ENCODE peak calls at places on chromosomes 3 and 15, in eight cellular contexts. One of them, this sample, is unnamed.

GRCh38 chr3:172709776-172710708 is 825 bp downstream of the NCEH1 start:
- DNase-seq in right lobe of liver: peak
- DNase-seq in K562: no peak
- DNase-seq in ovary: peak
- DNase-seq in endothelial cell of umbilical vein: peak
- DNase-seq in stomach: peak
- DNase-seq in gastrocnemius medialis: peak
- DNase-seq in sigmoid colon: peak
- DNase-seq in this sample: peak

GRCh38 chr3:148797822-148798221 is 29.8 kb upstream of the CPB1 start:
- DNase-seq in right lobe of liver: no peak
- DNase-seq in K562: no peak
- DNase-seq in ovary: no peak
- DNase-seq in endothelial cell of umbilical vein: no peak
- DNase-seq in stomach: no peak
- DNase-seq in gastrocnemius medialis: no peak
- DNase-seq in sigmoid colon: no peak
- DNase-seq in this sample: no peak

GRCh38 chr3:177567833-177568232 is 370.6 kb upstream of the TBL1XR1 start:
- DNase-seq in right lobe of liver: no peak
- DNase-seq in K562: no peak
- DNase-seq in ovary: no peak
- DNase-seq in endothelial cell of umbilical vein: no peak
- DNase-seq in stomach: no peak
- DNase-seq in gastrocnemius medialis: no peak
- DNase-seq in sigmoid colon: no peak
- DNase-seq in this sample: no peak

GRCh38 chr3:12340506-12340905 is 51.6 kb downstream of the PPARG start:
- DNase-seq in right lobe of liver: no peak
- DNase-seq in K562: no peak
- DNase-seq in ovary: no peak
- DNase-seq in endothelial cell of umbilical vein: no peak
- DNase-seq in stomach: no peak
- DNase-seq in gastrocnemius medialis: no peak
- DNase-seq in sigmoid colon: no peak
- DNase-seq in this sample: no peak

GRCh38 chr3:94413721-94414106 is 350.9 kb downstream of the NSUN3 start:
- DNase-seq in right lobe of liver: no peak
- DNase-seq in K562: no peak
- DNase-seq in ovary: no peak
- DNase-seq in endothelial cell of umbilical vein: no peak
- DNase-seq in stomach: no peak
- DNase-seq in gastrocnemius medialis: no peak
- DNase-seq in sigmoid colon: no peak
- DNase-seq in this sample: no peak

GRCh38 chr3:159548675-159549335 is 439.8 kb upstream of the IL12A start:
- DNase-seq in right lobe of liver: no peak
- DNase-seq in K562: no peak
- DNase-seq in ovary: no peak
- DNase-seq in endothelial cell of umbilical vein: no peak
- DNase-seq in stomach: no peak
- DNase-seq in gastrocnemius medialis: no peak
- DNase-seq in sigmoid colon: no peak
- DNase-seq in this sample: no peak

GRCh38 chr15:43153269-43153668 is 19.9 kb downstream of the TMEM62 start:
- DNase-seq in right lobe of liver: no peak
- DNase-seq in K562: no peak
- DNase-seq in ovary: no peak
- DNase-seq in endothelial cell of umbilical vein: no peak
- DNase-seq in stomach: no peak
- DNase-seq in gastrocnemius medialis: no peak
- DNase-seq in sigmoid colon: no peak
- DNase-seq in this sample: no peak

GRCh38 chr15:94206463-94207167 is 24.7 kb upstream of the MCTP2 start:
- DNase-seq in right lobe of liver: no peak
- DNase-seq in K562: no peak
- DNase-seq in ovary: no peak
- DNase-seq in endothelial cell of umbilical vein: no peak
- DNase-seq in stomach: no peak
- DNase-seq in gastrocnemius medialis: no peak
- DNase-seq in sigmoid colon: no peak
- DNase-seq in this sample: no peak

GRCh38 chr3:104411760-104412159 is 954.9 kb upstream of the ALCAM start:
- DNase-seq in right lobe of liver: no peak
- DNase-seq in K562: no peak
- DNase-seq in ovary: no peak
- DNase-seq in endothelial cell of umbilical vein: no peak
- DNase-seq in stomach: no peak
- DNase-seq in gastrocnemius medialis: no peak
- DNase-seq in sigmoid colon: no peak
- DNase-seq in this sample: no peak

GRCh38 chr3:177538064-177538742 is 340.9 kb upstream of the TBL1XR1 start:
- DNase-seq in right lobe of liver: no peak
- DNase-seq in K562: no peak
- DNase-seq in ovary: peak
- DNase-seq in endothelial cell of umbilical vein: peak
- DNase-seq in stomach: no peak
- DNase-seq in gastrocnemius medialis: peak
- DNase-seq in sigmoid colon: no peak
- DNase-seq in this sample: no peak

GRCh38 chr3:168307893-168308292 is 212.2 kb upstream of the GOLIM4 start:
- DNase-seq in right lobe of liver: no peak
- DNase-seq in K562: no peak
- DNase-seq in ovary: no peak
- DNase-seq in endothelial cell of umbilical vein: no peak
- DNase-seq in stomach: no peak
- DNase-seq in gastrocnemius medialis: no peak
- DNase-seq in sigmoid colon: no peak
- DNase-seq in this sample: no peak

GRCh38 chr15:27025411-27026051 is 54.5 kb downstream of the GABRG3 start:
- DNase-seq in right lobe of liver: no peak
- DNase-seq in K562: no peak
- DNase-seq in ovary: no peak
- DNase-seq in endothelial cell of umbilical vein: no peak
- DNase-seq in stomach: no peak
- DNase-seq in gastrocnemius medialis: no peak
- DNase-seq in sigmoid colon: no peak
- DNase-seq in this sample: no peak

GRCh38 chr3:133926736-133927542 is 31.3 kb upstream of the RAB6B start:
- DNase-seq in right lobe of liver: no peak
- DNase-seq in K562: peak
- DNase-seq in ovary: no peak
- DNase-seq in endothelial cell of umbilical vein: peak
- DNase-seq in stomach: no peak
- DNase-seq in gastrocnemius medialis: no peak
- DNase-seq in sigmoid colon: no peak
- DNase-seq in this sample: no peak

GRCh38 chr3:139099968-139100817 is 55.5 kb upstream of the PRR23C start:
- DNase-seq in right lobe of liver: no peak
- DNase-seq in K562: no peak
- DNase-seq in ovary: no peak
- DNase-seq in endothelial cell of umbilical vein: no peak
- DNase-seq in stomach: no peak
- DNase-seq in gastrocnemius medialis: no peak
- DNase-seq in sigmoid colon: no peak
- DNase-seq in this sample: peak

GRCh38 chr3:2635511-2635910 is 474.7 kb downstream of the IL5RA start:
- DNase-seq in right lobe of liver: no peak
- DNase-seq in K562: no peak
- DNase-seq in ovary: no peak
- DNase-seq in endothelial cell of umbilical vein: no peak
- DNase-seq in stomach: no peak
- DNase-seq in gastrocnemius medialis: no peak
- DNase-seq in sigmoid colon: no peak
- DNase-seq in this sample: no peak

GRCh38 chr3:186882881-186883685 is 40.6 kb downstream of the ADIPOQ start:
- DNase-seq in right lobe of liver: no peak
- DNase-seq in K562: peak
- DNase-seq in ovary: no peak
- DNase-seq in endothelial cell of umbilical vein: peak
- DNase-seq in stomach: no peak
- DNase-seq in gastrocnemius medialis: no peak
- DNase-seq in sigmoid colon: no peak
- DNase-seq in this sample: no peak

GRCh38 chr3:179949869-179950268 is 86.9 kb downstream of the PEX5L start:
- DNase-seq in right lobe of liver: no peak
- DNase-seq in K562: no peak
- DNase-seq in ovary: no peak
- DNase-seq in endothelial cell of umbilical vein: no peak
- DNase-seq in stomach: no peak
- DNase-seq in gastrocnemius medialis: no peak
- DNase-seq in sigmoid colon: no peak
- DNase-seq in this sample: no peak

GRCh38 chr15:95196176-95196915 is 965.0 kb downstream of the MCTP2 start:
- DNase-seq in right lobe of liver: no peak
- DNase-seq in K562: no peak
- DNase-seq in ovary: no peak
- DNase-seq in endothelial cell of umbilical vein: no peak
- DNase-seq in stomach: no peak
- DNase-seq in gastrocnemius medialis: no peak
- DNase-seq in sigmoid colon: no peak
- DNase-seq in this sample: no peak

GRCh38 chr3:49164983-49165720 is 979 bp downstream of the CCDC71 start:
- DNase-seq in right lobe of liver: no peak
- DNase-seq in K562: no peak
- DNase-seq in ovary: no peak
- DNase-seq in endothelial cell of umbilical vein: no peak
- DNase-seq in stomach: no peak
- DNase-seq in gastrocnemius medialis: no peak
- DNase-seq in sigmoid colon: no peak
- DNase-seq in this sample: no peak

GRCh38 chr15:41258706-41259471 is 27.8 kb downstream of the CHP1 start:
- DNase-seq in right lobe of liver: no peak
- DNase-seq in K562: no peak
- DNase-seq in ovary: no peak
- DNase-seq in endothelial cell of umbilical vein: no peak
- DNase-seq in stomach: peak
- DNase-seq in gastrocnemius medialis: no peak
- DNase-seq in sigmoid colon: no peak
- DNase-seq in this sample: peak

GRCh38 chr15:41259546-41260189 is 28.6 kb downstream of the CHP1 start:
- DNase-seq in right lobe of liver: peak
- DNase-seq in K562: no peak
- DNase-seq in ovary: no peak
- DNase-seq in endothelial cell of umbilical vein: no peak
- DNase-seq in stomach: peak
- DNase-seq in gastrocnemius medialis: no peak
- DNase-seq in sigmoid colon: no peak
- DNase-seq in this sample: peak

GRCh38 chr15:41269887-41270286 is 38.8 kb downstream of the CHP1 start:
- DNase-seq in right lobe of liver: no peak
- DNase-seq in K562: no peak
- DNase-seq in ovary: no peak
- DNase-seq in endothelial cell of umbilical vein: no peak
- DNase-seq in stomach: no peak
- DNase-seq in gastrocnemius medialis: no peak
- DNase-seq in sigmoid colon: no peak
- DNase-seq in this sample: peak

GRCh38 chr15:41262571-41262970 is 31.5 kb downstream of the CHP1 start:
- DNase-seq in right lobe of liver: no peak
- DNase-seq in K562: no peak
- DNase-seq in ovary: no peak
- DNase-seq in endothelial cell of umbilical vein: no peak
- DNase-seq in stomach: no peak
- DNase-seq in gastrocnemius medialis: no peak
- DNase-seq in sigmoid colon: no peak
- DNase-seq in this sample: no peak

GRCh38 chr15:41263891-41264351 is 32.9 kb downstream of the CHP1 start:
- DNase-seq in right lobe of liver: no peak
- DNase-seq in K562: no peak
- DNase-seq in ovary: no peak
- DNase-seq in endothelial cell of umbilical vein: no peak
- DNase-seq in stomach: no peak
- DNase-seq in gastrocnemius medialis: peak
- DNase-seq in sigmoid colon: no peak
- DNase-seq in this sample: peak
- H3K4me3 ChIP-seq in right lobe of liver: no peak
- H3K4me3 ChIP-seq in K562: no peak
- H3K4me3 ChIP-seq in ovary: no peak
- H3K4me3 ChIP-seq in endothelial cell of umbilical vein: no peak
- H3K4me3 ChIP-seq in stomach: no peak
- H3K4me3 ChIP-seq in gastrocnemius medialis: no peak
- H3K4me3 ChIP-seq in sigmoid colon: no peak
- H3K4me3 ChIP-seq in this sample: no peak

GRCh38 chr15:48975713-48976419 is 12.1 kb upstream of the SHC4 start:
- DNase-seq in right lobe of liver: peak
- DNase-seq in K562: peak
- DNase-seq in ovary: peak
- DNase-seq in endothelial cell of umbilical vein: peak
- DNase-seq in stomach: peak
- DNase-seq in gastrocnemius medialis: peak
- DNase-seq in sigmoid colon: peak
- DNase-seq in this sample: peak
- TF ChIP-seq POLR2A in right lobe of liver: peak
- TF ChIP-seq POLR2A in K562: peak
- TF ChIP-seq POLR2A in ovary: no peak
- TF ChIP-seq POLR2A in endothelial cell of umbilical vein: no peak
- TF ChIP-seq POLR2A in stomach: no peak
- TF ChIP-seq POLR2A in gastrocnemius medialis: no peak
- TF ChIP-seq POLR2A in sigmoid colon: no peak
- TF ChIP-seq POLR2A in this sample: no peak

GRCh38 chr15:84022516-84022915 is 213.1 kb upstream of the GOLGA6L4 start:
- DNase-seq in right lobe of liver: no peak
- DNase-seq in K562: no peak
- DNase-seq in ovary: no peak
- DNase-seq in endothelial cell of umbilical vein: no peak
- DNase-seq in stomach: no peak
- DNase-seq in gastrocnemius medialis: no peak
- DNase-seq in sigmoid colon: no peak
- DNase-seq in this sample: no peak

GRCh38 chr15:84023636-84024035 is 211.9 kb upstream of the GOLGA6L4 start:
- DNase-seq in right lobe of liver: no peak
- DNase-seq in K562: peak
- DNase-seq in ovary: peak
- DNase-seq in endothelial cell of umbilical vein: no peak
- DNase-seq in stomach: no peak
- DNase-seq in gastrocnemius medialis: no peak
- DNase-seq in sigmoid colon: no peak
- DNase-seq in this sample: no peak
- TF ChIP-seq CTCF in right lobe of liver: peak
- TF ChIP-seq CTCF in K562: peak
- TF ChIP-seq CTCF in ovary: no peak
- TF ChIP-seq CTCF in endothelial cell of umbilical vein: peak
- TF ChIP-seq CTCF in stomach: no peak
- TF ChIP-seq CTCF in gastrocnemius medialis: peak
- TF ChIP-seq CTCF in sigmoid colon: peak
- TF ChIP-seq CTCF in this sample: no peak

DNA sequence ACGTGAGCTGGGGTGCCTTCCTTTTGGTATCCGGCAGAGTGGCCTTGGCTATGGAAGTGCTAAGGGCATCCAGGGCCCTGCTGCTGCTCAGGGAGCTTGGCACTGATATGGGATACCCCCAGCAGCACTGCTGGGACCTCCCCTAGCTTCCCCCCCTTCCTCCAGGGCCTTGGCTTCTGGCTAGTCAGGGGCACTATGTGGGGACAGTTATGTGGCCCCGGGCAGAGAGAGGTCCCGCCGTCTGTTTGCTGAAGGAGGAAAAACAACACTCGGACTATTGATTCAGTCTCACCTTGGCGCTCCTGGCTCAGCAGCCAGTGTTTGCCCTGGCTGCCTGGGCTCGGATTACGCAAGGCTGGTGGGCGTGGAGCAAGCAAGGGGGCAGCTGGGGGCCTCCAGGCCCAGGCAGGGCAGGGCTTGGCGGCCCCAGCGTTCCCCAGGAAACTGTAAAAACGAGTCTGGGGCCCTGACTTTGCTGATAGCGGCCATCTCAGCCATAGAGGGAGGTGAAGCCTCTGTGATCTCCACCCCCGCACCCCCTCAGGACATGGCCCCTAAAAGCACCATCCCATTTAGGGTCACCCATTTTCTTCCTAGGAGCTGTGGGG is 5.7 kb downstream of the FURIN start:
- DNase-seq in right lobe of liver: peak
- DNase-seq in K562: peak
- DNase-seq in ovary: no peak
- DNase-seq in endothelial cell of umbilical vein: peak
- DNase-seq in stomach: peak
- DNase-seq in gastrocnemius medialis: no peak
- DNase-seq in sigmoid colon: no peak
- DNase-seq in this sample: peak
- H3K4me3 ChIP-seq in right lobe of liver: peak
- H3K4me3 ChIP-seq in K562: peak
- H3K4me3 ChIP-seq in ovary: no peak
- H3K4me3 ChIP-seq in endothelial cell of umbilical vein: no peak
- H3K4me3 ChIP-seq in stomach: peak
- H3K4me3 ChIP-seq in gastrocnemius medialis: no peak
- H3K4me3 ChIP-seq in sigmoid colon: no peak
- H3K4me3 ChIP-seq in this sample: no peak